ENCODE peak calls at places on chromosomes 13 and 19, in five cellular contexts. One of them, this sample, is unnamed.

GRCh38 chr13:97515643-97516042 is 81.7 kb downstream of the RAP2A start:
- DNase-seq in WTC11: no peak
- DNase-seq in GM04503: no peak
- DNase-seq in T-helper 17 cell: no peak
- DNase-seq in AG10803: no peak
- DNase-seq in this sample: no peak

GRCh38 chr19:51081476-51081875 is 1.2 kb downstream of the KLK14 start:
- DNase-seq in WTC11: no peak
- DNase-seq in GM04503: no peak
- DNase-seq in T-helper 17 cell: no peak
- DNase-seq in AG10803: no peak
- DNase-seq in this sample: no peak

GRCh38 chr13:98706446-98707110 is 45.9 kb downstream of the SLC15A1 start:
- DNase-seq in WTC11: no peak
- DNase-seq in GM04503: no peak
- DNase-seq in T-helper 17 cell: no peak
- DNase-seq in AG10803: no peak
- DNase-seq in this sample: peak

GRCh38 chr13:50080856-50081105 is 65.5 kb downstream of the KCNRG start:
- DNase-seq in WTC11: no peak
- DNase-seq in GM04503: no peak
- DNase-seq in T-helper 17 cell: no peak
- DNase-seq in AG10803: no peak
- DNase-seq in this sample: no peak

GRCh38 chr13:36359301-36359950 is 13.2 kb upstream of the SPART start:
- DNase-seq in WTC11: no peak
- DNase-seq in GM04503: no peak
- DNase-seq in T-helper 17 cell: no peak
- DNase-seq in AG10803: no peak
- DNase-seq in this sample: no peak

GRCh38 chr19:435056-435706 is 25.7 kb downstream of the SHC2 start:
- DNase-seq in WTC11: no peak
- DNase-seq in GM04503: no peak
- DNase-seq in T-helper 17 cell: no peak
- DNase-seq in AG10803: no peak
- DNase-seq in this sample: no peak

GRCh38 chr13:45575146-45575829 is 40.3 kb downstream of the ERICH6B start:
- DNase-seq in WTC11: no peak
- DNase-seq in GM04503: no peak
- DNase-seq in T-helper 17 cell: no peak
- DNase-seq in AG10803: no peak
- DNase-seq in this sample: no peak

GRCh38 chr13:75258159-75258782 is 223.7 kb downstream of the TBC1D4 start:
- DNase-seq in WTC11: no peak
- DNase-seq in GM04503: peak
- DNase-seq in T-helper 17 cell: no peak
- DNase-seq in AG10803: peak
- DNase-seq in this sample: no peak

GRCh38 chr13:46679369-46680180 is 117.4 kb downstream of the ESD start:
- DNase-seq in WTC11: no peak
- DNase-seq in GM04503: peak
- DNase-seq in T-helper 17 cell: no peak
- DNase-seq in AG10803: peak
- DNase-seq in this sample: peak

GRCh38 chr13:24727731-24728601 is 36.0 kb upstream of the RNF17 start:
- DNase-seq in WTC11: peak
- DNase-seq in GM04503: peak
- DNase-seq in T-helper 17 cell: peak
- DNase-seq in AG10803: peak
- DNase-seq in this sample: peak

GRCh38 chr19:33286899-33287298 is 15.4 kb downstream of the CEBPA start:
- DNase-seq in WTC11: no peak
- DNase-seq in GM04503: no peak
- DNase-seq in T-helper 17 cell: no peak
- DNase-seq in AG10803: no peak
- DNase-seq in this sample: no peak

GRCh38 chr19:31548941-31549340 is 199.7 kb upstream of the TSHZ3 start:
- DNase-seq in WTC11: peak
- DNase-seq in GM04503: no peak
- DNase-seq in T-helper 17 cell: no peak
- DNase-seq in AG10803: peak
- DNase-seq in this sample: no peak

GRCh38 chr13:76421011-76421410 is 465.2 kb downstream of the KCTD12 start:
- DNase-seq in WTC11: no peak
- DNase-seq in GM04503: no peak
- DNase-seq in T-helper 17 cell: no peak
- DNase-seq in AG10803: no peak
- DNase-seq in this sample: no peak

GRCh38 chr19:7520131-7521051 is 2.0 kb upstream of the MCOLN1 start:
- DNase-seq in WTC11: no peak
- DNase-seq in GM04503: no peak
- DNase-seq in T-helper 17 cell: no peak
- DNase-seq in AG10803: no peak
- DNase-seq in this sample: no peak

GRCh38 chr19:45804959-45805230 is 10.2 kb downstream of the RSPH6A start:
- DNase-seq in WTC11: no peak
- DNase-seq in GM04503: no peak
- DNase-seq in T-helper 17 cell: no peak
- DNase-seq in AG10803: no peak
- DNase-seq in this sample: no peak

GRCh38 chr19:19321143-19321577 is 531 bp downstream of the MAU2 start:
- DNase-seq in WTC11: peak
- DNase-seq in GM04503: no peak
- DNase-seq in T-helper 17 cell: no peak
- DNase-seq in AG10803: peak
- DNase-seq in this sample: no peak